ENCODE peak calls at places on chromosomes 3 and 15, in seven cellular contexts. One of them, this sample, is unnamed.

GRCh38 chr3:101228441-101228840 is 91.9 kb downstream of the IMPG2 start:
- DNase-seq in AG09309: no peak
- DNase-seq in left lung: no peak
- DNase-seq in substantia nigra: no peak
- DNase-seq in T-helper 1 cell: no peak
- DNase-seq in progenitor cell of endocrine pancreas: no peak
- DNase-seq in NCI-H1417: no peak
- DNase-seq in this sample: no peak

GRCh38 chr3:73049319-73049718 is 12.1 kb upstream of the EBLN2 start:
- DNase-seq in AG09309: no peak
- DNase-seq in left lung: no peak
- DNase-seq in substantia nigra: no peak
- DNase-seq in T-helper 1 cell: no peak
- DNase-seq in progenitor cell of endocrine pancreas: no peak
- DNase-seq in NCI-H1417: no peak
- DNase-seq in this sample: no peak

GRCh38 chr3:4678320-4678719 is 185.2 kb downstream of the ITPR1 start:
- DNase-seq in AG09309: no peak
- DNase-seq in left lung: no peak
- DNase-seq in substantia nigra: no peak
- DNase-seq in T-helper 1 cell: no peak
- DNase-seq in progenitor cell of endocrine pancreas: no peak
- DNase-seq in NCI-H1417: no peak
- DNase-seq in this sample: no peak

GRCh38 chr3:159208080-159208479 is 406.2 kb downstream of the MFSD1 start:
- DNase-seq in AG09309: no peak
- DNase-seq in left lung: no peak
- DNase-seq in substantia nigra: no peak
- DNase-seq in T-helper 1 cell: no peak
- DNase-seq in progenitor cell of endocrine pancreas: no peak
- DNase-seq in NCI-H1417: no peak
- DNase-seq in this sample: no peak

GRCh38 chr3:30347679-30348216 is 258.7 kb upstream of the TGFBR2 start:
- DNase-seq in AG09309: peak; percentile 69
- DNase-seq in left lung: no peak
- DNase-seq in substantia nigra: no peak
- DNase-seq in T-helper 1 cell: no peak
- DNase-seq in progenitor cell of endocrine pancreas: no peak
- DNase-seq in NCI-H1417: peak; percentile 3
- DNase-seq in this sample: no peak

GRCh38 chr3:45417949-45418847 is 29.8 kb downstream of the LARS2 start:
- DNase-seq in AG09309: no peak
- DNase-seq in left lung: no peak
- DNase-seq in substantia nigra: no peak
- DNase-seq in T-helper 1 cell: no peak
- DNase-seq in progenitor cell of endocrine pancreas: no peak
- DNase-seq in NCI-H1417: peak; percentile 76
- DNase-seq in this sample: no peak

GRCh38 chr15:77921664-77922063 is 155.8 kb downstream of the TBC1D2B start:
- DNase-seq in AG09309: no peak
- DNase-seq in left lung: no peak
- DNase-seq in substantia nigra: no peak
- DNase-seq in T-helper 1 cell: no peak
- DNase-seq in progenitor cell of endocrine pancreas: no peak
- DNase-seq in NCI-H1417: no peak
- DNase-seq in this sample: no peak

GRCh38 chr3:4895848-4896247 is 83.4 kb upstream of the BHLHE40 start:
- DNase-seq in AG09309: no peak
- DNase-seq in left lung: peak; percentile 46
- DNase-seq in substantia nigra: no peak
- DNase-seq in T-helper 1 cell: no peak
- DNase-seq in progenitor cell of endocrine pancreas: no peak
- DNase-seq in NCI-H1417: no peak
- DNase-seq in this sample: no peak

GRCh38 chr3:155744091-155744625 is 713 bp downstream of the PLCH1 start:
- DNase-seq in AG09309: no peak
- DNase-seq in left lung: peak; percentile 61
- DNase-seq in substantia nigra: peak; percentile 38
- DNase-seq in T-helper 1 cell: peak; percentile 3
- DNase-seq in progenitor cell of endocrine pancreas: peak; percentile 70
- DNase-seq in NCI-H1417: peak; percentile 90
- DNase-seq in this sample: no peak

GRCh38 chr15:52290329-52290728 is 5.3 kb downstream of the MYO5C start:
- DNase-seq in AG09309: no peak
- DNase-seq in left lung: no peak
- DNase-seq in substantia nigra: no peak
- DNase-seq in T-helper 1 cell: no peak
- DNase-seq in progenitor cell of endocrine pancreas: no peak
- DNase-seq in NCI-H1417: no peak
- DNase-seq in this sample: no peak

GRCh38 chr3:124779751-124780191 is 49.5 kb downstream of the UMPS start:
- DNase-seq in AG09309: no peak
- DNase-seq in left lung: no peak
- DNase-seq in substantia nigra: no peak
- DNase-seq in T-helper 1 cell: no peak
- DNase-seq in progenitor cell of endocrine pancreas: no peak
- DNase-seq in NCI-H1417: no peak
- DNase-seq in this sample: no peak

GRCh38 chr3:126152931-126153694 is 27.3 kb downstream of the ALDH1L1 start:
- DNase-seq in AG09309: no peak
- DNase-seq in left lung: no peak
- DNase-seq in substantia nigra: no peak
- DNase-seq in T-helper 1 cell: no peak
- DNase-seq in progenitor cell of endocrine pancreas: no peak
- DNase-seq in NCI-H1417: peak; percentile 72
- DNase-seq in this sample: no peak

GRCh38 chr3:54870423-54870822 is 57.4 kb downstream of the LRTM1 start:
- DNase-seq in AG09309: peak; percentile 95
- DNase-seq in left lung: no peak
- DNase-seq in substantia nigra: no peak
- DNase-seq in T-helper 1 cell: no peak
- DNase-seq in progenitor cell of endocrine pancreas: no peak
- DNase-seq in NCI-H1417: peak; percentile 56
- DNase-seq in this sample: no peak

This sample was measured in T-cell.